ENCODE peak calls at places on chromosome 19, in nine cellular contexts. One of them, this sample, is unnamed.
A peak's percentile ranks its signal among the peaks of the same experiment; 100 is the strongest.

GRCh38 chr19:50380767-50381166 is 3.4 kb upstream of the POLD1 start:
- DNase-seq in HCT116: no peak
- DNase-seq in endothelial cell of umbilical vein: no peak
- DNase-seq in HepG2: no peak
- DNase-seq in SK-N-SH: no peak
- DNase-seq in A549: no peak
- DNase-seq in K562: no peak
- DNase-seq in GM12878: no peak
- DNase-seq in H1: no peak
- DNase-seq in this sample: no peak

GRCh38 chr19:40724315-40724714 is 7.4 kb downstream of the ITPKC start:
- DNase-seq in HCT116: no peak
- DNase-seq in endothelial cell of umbilical vein: no peak
- DNase-seq in HepG2: no peak
- DNase-seq in A549: no peak
- DNase-seq in K562: no peak
- DNase-seq in H1: no peak
- DNase-seq in GM12878: no peak
- DNase-seq in SK-N-SH: no peak
- DNase-seq in this sample: no peak

GRCh38 chr19:16033136-16033530 is 43.2 kb upstream of the TPM4 start:
- DNase-seq in HepG2: no peak
- DNase-seq in H1: no peak
- DNase-seq in K562: no peak
- DNase-seq in endothelial cell of umbilical vein: no peak
- DNase-seq in A549: no peak
- DNase-seq in SK-N-SH: no peak
- DNase-seq in HCT116: no peak
- DNase-seq in GM12878: no peak
- DNase-seq in this sample: no peak

GRCh38 chr19:1568320-1569019 is at the start of gene MEX3D:
- DNase-seq in K562: peak; percentile 98
- DNase-seq in H1: no peak
- DNase-seq in SK-N-SH: peak; percentile 100
- DNase-seq in endothelial cell of umbilical vein: peak; percentile 23
- DNase-seq in A549: peak; percentile 62
- DNase-seq in HCT116: no peak
- DNase-seq in GM12878: no peak
- DNase-seq in HepG2: peak; percentile 34
- DNase-seq in this sample: peak; percentile 63

GRCh38 chr19:17406039-17406886 is 833 bp upstream of the BST2 start:
- DNase-seq in HepG2: no peak
- DNase-seq in H1: no peak
- DNase-seq in HCT116: no peak
- DNase-seq in endothelial cell of umbilical vein: peak; percentile 41
- DNase-seq in A549: no peak
- DNase-seq in GM12878: no peak
- DNase-seq in K562: peak; percentile 41
- DNase-seq in SK-N-SH: peak; percentile 10
- DNase-seq in this sample: peak; percentile 89

GRCh38 chr19:23991170-23991569 is 76.5 kb downstream of the ZNF726 start:
- DNase-seq in H1: no peak
- DNase-seq in endothelial cell of umbilical vein: peak; percentile 60
- DNase-seq in HepG2: peak; percentile 49
- DNase-seq in GM12878: no peak
- DNase-seq in K562: no peak
- DNase-seq in A549: no peak
- DNase-seq in SK-N-SH: no peak
- DNase-seq in HCT116: no peak
- DNase-seq in this sample: no peak

GRCh38 chr19:55275851-55276719 is 3.8 kb downstream of the HSPBP1 start:
- DNase-seq in K562: no peak
- DNase-seq in HepG2: no peak
- DNase-seq in GM12878: no peak
- DNase-seq in endothelial cell of umbilical vein: no peak
- DNase-seq in H1: no peak
- DNase-seq in SK-N-SH: no peak
- DNase-seq in A549: no peak
- DNase-seq in HCT116: no peak
- DNase-seq in this sample: no peak

GRCh38 chr19:1452802-1453524 is 3.0 kb downstream of the APC2 start:
- DNase-seq in GM12878: no peak
- DNase-seq in SK-N-SH: no peak
- DNase-seq in K562: no peak
- DNase-seq in H1: no peak
- DNase-seq in HCT116: no peak
- DNase-seq in endothelial cell of umbilical vein: no peak
- DNase-seq in A549: no peak
- DNase-seq in HepG2: no peak
- DNase-seq in this sample: no peak

GRCh38 chr19:55442372-55443044 is 592 bp downstream of the SHISA7 start:
- DNase-seq in H1: no peak
- DNase-seq in A549: no peak
- DNase-seq in K562: peak; percentile 73
- DNase-seq in GM12878: no peak
- DNase-seq in SK-N-SH: peak; percentile 59
- DNase-seq in endothelial cell of umbilical vein: no peak
- DNase-seq in HCT116: no peak
- DNase-seq in HepG2: no peak
- DNase-seq in this sample: no peak

GRCh38 chr19:2289714-2290435 is 7.9 kb upstream of the PEAK3 start:
- DNase-seq in K562: peak; percentile 53
- DNase-seq in HCT116: no peak
- DNase-seq in A549: no peak
- DNase-seq in HepG2: no peak
- DNase-seq in H1: no peak
- DNase-seq in GM12878: peak; percentile 48
- DNase-seq in SK-N-SH: no peak
- DNase-seq in endothelial cell of umbilical vein: no peak
- DNase-seq in this sample: peak; percentile 95

GRCh38 chr19:35901854-35902661 is at the start of gene HCST:
- DNase-seq in endothelial cell of umbilical vein: no peak
- DNase-seq in SK-N-SH: no peak
- DNase-seq in K562: no peak
- DNase-seq in HepG2: no peak
- DNase-seq in H1: no peak
- DNase-seq in GM12878: no peak
- DNase-seq in HCT116: no peak
- DNase-seq in A549: no peak
- DNase-seq in this sample: peak; percentile 81

GRCh38 chr19:13011653-13012389 is 16.5 kb downstream of the NFIX start:
- DNase-seq in HepG2: no peak
- DNase-seq in endothelial cell of umbilical vein: no peak
- DNase-seq in HCT116: no peak
- DNase-seq in H1: no peak
- DNase-seq in A549: no peak
- DNase-seq in K562: peak; percentile 15
- DNase-seq in GM12878: no peak
- DNase-seq in SK-N-SH: no peak
- DNase-seq in this sample: no peak

GRCh38 chr19:51020988-51021651 is 1.6 kb upstream of the KLK10 start:
- DNase-seq in GM12878: no peak
- DNase-seq in HepG2: peak; percentile 40
- DNase-seq in A549: peak; percentile 64
- DNase-seq in K562: peak; percentile 35
- DNase-seq in H1: no peak
- DNase-seq in SK-N-SH: peak; percentile 54
- DNase-seq in HCT116: no peak
- DNase-seq in endothelial cell of umbilical vein: peak; percentile 67
- DNase-seq in this sample: peak; percentile 71

GRCh38 chr19:19632661-19633060 is 4.6 kb upstream of the LPAR2 start:
- DNase-seq in K562: no peak
- DNase-seq in A549: no peak
- DNase-seq in GM12878: no peak
- DNase-seq in SK-N-SH: no peak
- DNase-seq in endothelial cell of umbilical vein: no peak
- DNase-seq in HCT116: no peak
- DNase-seq in H1: no peak
- DNase-seq in HepG2: no peak
- DNase-seq in this sample: peak; percentile 1

GRCh38 chr19:58154287-58154678 is 3.7 kb upstream of the ZNF329 start:
- DNase-seq in GM12878: no peak
- DNase-seq in HepG2: peak; percentile 38
- DNase-seq in A549: no peak
- DNase-seq in endothelial cell of umbilical vein: peak; percentile 32
- DNase-seq in HCT116: no peak
- DNase-seq in H1: no peak
- DNase-seq in SK-N-SH: no peak
- DNase-seq in K562: no peak
- DNase-seq in this sample: peak; percentile 2

GRCh38 chr19:16025108-16026101 is 50.9 kb upstream of the TPM4 start:
- DNase-seq in HepG2: peak; percentile 61
- DNase-seq in HCT116: peak; percentile 56
- DNase-seq in K562: peak; percentile 53
- DNase-seq in H1: no peak
- DNase-seq in A549: peak; percentile 68
- DNase-seq in GM12878: no peak
- DNase-seq in endothelial cell of umbilical vein: peak; percentile 49
- DNase-seq in SK-N-SH: peak; percentile 61
- DNase-seq in this sample: peak; percentile 48

GRCh38 chr19:12786149-12786870 is 5.0 kb upstream of the JUNB start:
- DNase-seq in H1: no peak
- DNase-seq in SK-N-SH: peak; percentile 46
- DNase-seq in HepG2: no peak
- DNase-seq in GM12878: no peak
- DNase-seq in K562: no peak
- DNase-seq in HCT116: no peak
- DNase-seq in A549: no peak
- DNase-seq in endothelial cell of umbilical vein: no peak
- DNase-seq in this sample: peak; percentile 88

GRCh38 chr19:36169084-36169760 is 17.0 kb upstream of the COX7A1 start:
- DNase-seq in HepG2: no peak
- DNase-seq in endothelial cell of umbilical vein: peak; percentile 93
- DNase-seq in GM12878: no peak
- DNase-seq in SK-N-SH: no peak
- DNase-seq in K562: no peak
- DNase-seq in HCT116: no peak
- DNase-seq in H1: no peak
- DNase-seq in A549: no peak
- DNase-seq in this sample: no peak

GRCh38 chr19:3142292-3142670 is 6.4 kb downstream of the GNA15 start:
- DNase-seq in A549: peak; percentile 81
- DNase-seq in H1: no peak
- DNase-seq in GM12878: no peak
- DNase-seq in HepG2: no peak
- DNase-seq in HCT116: peak; percentile 31
- DNase-seq in SK-N-SH: no peak
- DNase-seq in endothelial cell of umbilical vein: no peak
- DNase-seq in K562: peak; percentile 18
- DNase-seq in this sample: peak; percentile 65

GRCh38 chr19:1237754-1238372 is at the start of gene CBARP:
- DNase-seq in A549: no peak
- DNase-seq in HepG2: no peak
- DNase-seq in K562: peak; percentile 79
- DNase-seq in H1: no peak
- DNase-seq in GM12878: no peak
- DNase-seq in endothelial cell of umbilical vein: no peak
- DNase-seq in HCT116: no peak
- DNase-seq in SK-N-SH: peak; percentile 91
- DNase-seq in this sample: no peak

GRCh38 chr19:35592226-35592625 is 6.3 kb downstream of the PMIS2 start:
- DNase-seq in HepG2: peak; percentile 53
- DNase-seq in H1: peak; percentile 15
- DNase-seq in SK-N-SH: peak; percentile 41
- DNase-seq in K562: peak; percentile 45
- DNase-seq in GM12878: no peak
- DNase-seq in A549: peak; percentile 62
- DNase-seq in HCT116: peak; percentile 53
- DNase-seq in endothelial cell of umbilical vein: peak; percentile 25
- DNase-seq in this sample: peak; percentile 43

GRCh38 chr19:58213075-58213369 is 15.7 kb upstream of the ZNF544 start:
- DNase-seq in A549: no peak
- DNase-seq in HepG2: no peak
- DNase-seq in GM12878: no peak
- DNase-seq in endothelial cell of umbilical vein: no peak
- DNase-seq in SK-N-SH: no peak
- DNase-seq in HCT116: no peak
- DNase-seq in H1: no peak
- DNase-seq in K562: no peak
- DNase-seq in this sample: no peak

GRCh38 chr19:23817519-23817918 is 58.8 kb upstream of the ZNF681 start:
- DNase-seq in A549: no peak
- DNase-seq in endothelial cell of umbilical vein: no peak
- DNase-seq in K562: peak; percentile 27
- DNase-seq in SK-N-SH: peak; percentile 24
- DNase-seq in GM12878: no peak
- DNase-seq in HCT116: peak; percentile 4
- DNase-seq in H1: no peak
- DNase-seq in HepG2: peak; percentile 22
- DNase-seq in this sample: peak; percentile 68

GRCh38 chr19:10858204-10858828 is 10.1 kb downstream of the C19orf38 start:
- DNase-seq in H1: no peak
- DNase-seq in endothelial cell of umbilical vein: peak; percentile 38
- DNase-seq in GM12878: no peak
- DNase-seq in K562: peak; percentile 73
- DNase-seq in SK-N-SH: peak; percentile 69
- DNase-seq in HCT116: no peak
- DNase-seq in A549: no peak
- DNase-seq in HepG2: no peak
- DNase-seq in this sample: peak; percentile 54
- TF ChIP-seq MAX in H1: peak; percentile 21
- TF ChIP-seq MAX in endothelial cell of umbilical vein: no peak
- TF ChIP-seq MAX in GM12878: no peak
- TF ChIP-seq MAX in K562: peak; percentile 11
- TF ChIP-seq MAX in SK-N-SH: no peak
- TF ChIP-seq MAX in HCT116: peak; percentile 18
- TF ChIP-seq MAX in A549: no peak
- TF ChIP-seq MAX in HepG2: no peak
- TF ChIP-seq MAX in this sample: no peak

GRCh38 chr19:48735031-48735615 is 5.3 kb downstream of the RASIP1 start:
- DNase-seq in K562: no peak
- DNase-seq in GM12878: no peak
- DNase-seq in HCT116: no peak
- DNase-seq in A549: peak; percentile 95
- DNase-seq in HepG2: no peak
- DNase-seq in SK-N-SH: no peak
- DNase-seq in H1: no peak
- DNase-seq in endothelial cell of umbilical vein: no peak
- DNase-seq in this sample: peak; percentile 44
- H3K4me3 ChIP-seq in K562: no peak overlapping the region
- H3K4me3 ChIP-seq in GM12878: no peak overlapping the region
- H3K4me3 ChIP-seq in HCT116: no peak overlapping the region
- H3K4me3 ChIP-seq in A549: peak overlapping the region; percentile 49
- H3K4me3 ChIP-seq in HepG2: no peak overlapping the region
- H3K4me3 ChIP-seq in SK-N-SH: no peak overlapping the region
- H3K4me3 ChIP-seq in H1: peak overlapping the region; percentile 56
- H3K4me3 ChIP-seq in endothelial cell of umbilical vein: no peak overlapping the region
- H3K4me3 ChIP-seq in this sample: no peak overlapping the region

GRCh38 chr19:30664358-30665058 is 292.3 kb downstream of the ZNF536 start:
- DNase-seq in H1: no peak
- DNase-seq in SK-N-SH: peak; percentile 51
- DNase-seq in HCT116: no peak
- DNase-seq in A549: no peak
- DNase-seq in endothelial cell of umbilical vein: no peak
- DNase-seq in HepG2: peak; percentile 84
- DNase-seq in K562: peak; percentile 17
- DNase-seq in GM12878: no peak
- DNase-seq in this sample: peak; percentile 3
- TF ChIP-seq CTCF in H1: no peak
- TF ChIP-seq CTCF in SK-N-SH: peak; percentile 50
- TF ChIP-seq CTCF in HCT116: no peak
- TF ChIP-seq CTCF in A549: peak; percentile 42
- TF ChIP-seq CTCF in endothelial cell of umbilical vein: peak; percentile 12
- TF ChIP-seq CTCF in HepG2: peak; percentile 58
- TF ChIP-seq CTCF in K562: no peak
- TF ChIP-seq CTCF in GM12878: no peak
- TF ChIP-seq CTCF in this sample: peak; percentile 2

GRCh38 chr19:4431808-4432674 is 25.6 kb downstream of the UBXN6 start:
- DNase-seq in H1: no peak
- DNase-seq in K562: no peak
- DNase-seq in HepG2: no peak
- DNase-seq in SK-N-SH: no peak
- DNase-seq in HCT116: no peak
- DNase-seq in endothelial cell of umbilical vein: no peak
- DNase-seq in A549: no peak
- DNase-seq in GM12878: peak; percentile 12
- DNase-seq in this sample: peak; percentile 69
- TF ChIP-seq MAX in H1: no peak
- TF ChIP-seq MAX in K562: no peak
- TF ChIP-seq MAX in HepG2: no peak
- TF ChIP-seq MAX in SK-N-SH: no peak
- TF ChIP-seq MAX in HCT116: no peak
- TF ChIP-seq MAX in endothelial cell of umbilical vein: no peak
- TF ChIP-seq MAX in A549: no peak
- TF ChIP-seq MAX in GM12878: no peak
- TF ChIP-seq MAX in this sample: no peak